ENCODE peak calls at places on chromosomes 1 and 21, in seven cellular contexts. I, P, K, T, W, Y and C are unnamed samples. For H3K9me3, the result is how much of the 10 kb centered on the place peaks cover.

GRCh38 chr21:36656138-36656537 is 42.8 kb upstream of the SIM2 start:
- DNase-seq in W (peak), T (no peak), Y (peak), I (no peak), K (peak), P (no peak), C (peak)

GRCh38 chr1:22846453-22846852 is 126.2 kb downstream of the LACTBL1 start:
- DNase-seq in I (no peak), T (no peak), P (peak), Y (no peak), K (peak), W (peak), C (no peak)

GRCh38 chr21:35711213-35711612 is 349.1 kb downstream of the SETD4 start:
- DNase-seq in P (no peak), I (no peak), Y (no peak), W (no peak), T (no peak), K (no peak), C (no peak)

GRCh38 chr1:204883405-204883804 is 12.7 kb downstream of the NFASC start:
- DNase-seq in W (peak), P (no peak), I (no peak), T (peak), Y (no peak), K (no peak), C (no peak)

GRCh38 chr1:44377925-44378784 is 23.1 kb upstream of the ERI3 start:
- DNase-seq in I (peak), K (no peak), Y (peak), W (peak), T (peak), P (peak), C (peak)

GRCh38 chr1:32972814-32973428 is 8.3 kb upstream of the RNF19B start:
- DNase-seq in T (peak), I (peak), Y (peak), P (no peak), K (peak), W (peak), C (peak)

GRCh38 chr1:204870165-204870912 is at the start of gene NFASC:
- DNase-seq in W (no peak), P (no peak), T (no peak), I (no peak), K (no peak), Y (no peak), C (no peak)

GRCh38 chr1:31397360-31398095 is 15.5 kb upstream of the SERINC2 start:
- DNase-seq in I (no peak), P (no peak), W (no peak), Y (no peak), T (no peak), K (no peak), C (no peak)

GRCh38 chr1:62025154-62025553 is 169.5 kb upstream of the L1TD1 start:
- DNase-seq in W (no peak), K (no peak), P (no peak), I (no peak), Y (no peak), T (no peak), C (no peak)

GRCh38 chr1:12014141-12014981 is 4.9 kb upstream of the MIIP start:
- DNase-seq in W (peak), T (no peak), I (peak), K (peak), P (peak), Y (no peak), C (no peak)

GRCh38 chr1:203467550-203467921 is 8.1 kb upstream of the PRELP start:
- DNase-seq in T (no peak), W (no peak), K (peak), Y (no peak), I (no peak), P (no peak), C (no peak)

GRCh38 chr1:93000291-93000690 is 39.0 kb upstream of the DIPK1A start:
- DNase-seq in K (no peak), P (no peak), W (no peak), T (peak), I (peak), Y (no peak), C (no peak)

GRCh38 chr1:183739640-183740385 is 65.1 kb upstream of the RGL1 start:
- DNase-seq in I (no peak), W (no peak), Y (no peak), P (no peak), K (no peak), T (no peak), C (no peak)

GRCh38 chr1:164560076-164560475 is 1.1 kb downstream of the PBX1 start:
- DNase-seq in K (no peak), W (no peak), T (no peak), P (no peak), I (no peak), Y (peak), C (peak)

GRCh38 chr1:59237905-59238304 is 59.0 kb upstream of the FGGY start:
- DNase-seq in Y (no peak), W (no peak), P (no peak), T (no peak), I (no peak), K (no peak), C (no peak)

GRCh38 chr21:26169061-26169610 is 1.4 kb downstream of the APP start:
- DNase-seq in K (peak), P (no peak), Y (peak), T (peak), I (peak), W (peak), C (peak)

GRCh38 chr1:145730900-145731299 is 11.6 kb downstream of the CD160 start:
- DNase-seq in I (no peak), P (no peak), K (no peak), W (no peak), Y (peak), T (no peak), C (no peak)

GRCh38 chr1:50978852-50979781 is 9.1 kb downstream of the CDKN2C start:
- DNase-seq in T (peak), K (no peak), W (no peak), P (peak), Y (peak), I (no peak), C (peak)

GRCh38 chr1:189939967-189940366 is 537.7 kb downstream of the BRINP3 start:
- DNase-seq in P (no peak), Y (peak), K (no peak), I (no peak), T (no peak), W (no peak), C (no peak)

GRCh38 chr21:32772281-32773047 is 909 bp upstream of the PAXBP1 start:
- DNase-seq in I (no peak), W (no peak), T (peak), K (peak), Y (peak), P (peak), C (peak)

GRCh38 chr1:228767636-228768344 is 32.5 kb downstream of the RHOU start:
- DNase-seq in P (no peak), Y (peak), W (no peak), K (no peak), T (no peak), I (no peak), C (no peak)

GRCh38 chr1:93775224-93775623 is 93.6 kb upstream of the BCAR3 start:
- DNase-seq in Y (peak), K (peak), P (no peak), W (peak), T (no peak), I (no peak), C (no peak)

GRCh38 chr1:95013948-95014574 is 58.7 kb downstream of the ALG14 start:
- DNase-seq in I (no peak), K (no peak), P (no peak), T (no peak), W (no peak), Y (peak), C (peak)

GRCh38 chr1:154972517-154973343 is 1.8 kb upstream of the CKS1B start:
- DNase-seq in T (peak), Y (peak), K (peak), I (peak), W (peak), P (peak), C (peak)

GRCh38 chr1:160539896-160540858 is 17.1 kb upstream of the SLAMF6 start:
- DNase-seq in T (no peak), P (peak), Y (no peak), K (no peak), I (no peak), W (no peak), C (peak)

GRCh38 chr1:66246371-66247262 is 287.3 kb upstream of the SGIP1 start:
- DNase-seq in K (no peak), I (no peak), W (no peak), Y (no peak), T (no peak), P (no peak), C (no peak)

GRCh38 chr21:30044447-30045064 is 104.8 kb upstream of the GRIK1 start:
- DNase-seq in I (no peak), P (peak), W (no peak), K (no peak), Y (peak), T (peak), C (peak)

GRCh38 chr1:32886012-32886827 is at the start of gene HPCA:
- DNase-seq in P (peak), Y (peak), W (no peak), I (peak), T (peak), K (no peak), C (no peak)

GRCh38 chr1:10249808-10250457 is 39.6 kb downstream of the KIF1B start:
- DNase-seq in I (no peak), Y (no peak), P (no peak), W (no peak), T (no peak), K (no peak), C (no peak)

GRCh38 chr1:26783646-26784022 is 4.1 kb upstream of the PIGV start:
- DNase-seq in P (no peak), T (no peak), K (no peak), I (no peak), Y (no peak), W (no peak), C (no peak)
- H3K27ac ChIP-seq in P (peak), T (peak), K (peak), I (no peak), Y (no peak), W (peak), C (no peak)

DNA sequence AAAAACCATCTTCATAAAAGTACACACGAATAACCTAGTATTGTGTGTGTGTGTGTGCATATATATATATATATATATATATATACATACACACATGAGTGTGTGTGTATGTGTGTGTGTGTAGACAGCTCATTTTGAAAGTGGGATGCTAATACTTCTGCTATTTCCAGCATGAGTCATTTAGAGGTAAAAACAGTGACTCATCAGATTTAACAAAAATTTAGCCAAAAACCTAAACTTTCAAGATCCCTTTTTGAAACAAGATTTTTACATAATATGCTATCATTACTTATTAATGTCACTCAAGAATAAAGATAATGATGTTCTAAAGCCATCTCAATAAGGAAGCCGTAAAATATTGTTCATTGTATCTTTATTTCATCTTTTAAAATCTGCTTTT is 35.6 kb upstream of the ADGRL4 start:
- DNase-seq in Y (peak), T (no peak), K (no peak), W (no peak), P (no peak), I (no peak), C (no peak)
- H3K9me3 ChIP-seq in Y (under half), T (under half), K (under half), W (under half), P (under half), I (under half), C (under half)

GRCh38 chr1:226203237-226203636 is 16.7 kb upstream of the ACBD3 start:
- DNase-seq in P (no peak), K (no peak), I (no peak), Y (no peak), T (no peak), W (no peak), C (no peak)

GRCh38 chr1:226203693-226204092 is 17.2 kb upstream of the ACBD3 start:
- DNase-seq in W (no peak), K (no peak), T (no peak), Y (no peak), P (no peak), I (no peak), C (no peak)

GRCh38 chr1:226204198-226204597 is 17.7 kb upstream of the ACBD3 start:
- DNase-seq in I (no peak), P (no peak), T (no peak), K (no peak), Y (no peak), W (no peak), C (no peak)

GRCh38 chr1:226201029-226201593 is 14.6 kb upstream of the ACBD3 start:
- DNase-seq in I (peak), Y (peak), K (no peak), W (no peak), P (peak), T (peak), C (no peak)

GRCh38 chr1:226202246-226202645 is 15.7 kb upstream of the ACBD3 start:
- DNase-seq in I (no peak), K (no peak), T (no peak), Y (no peak), W (no peak), P (no peak), C (no peak)
- H3K27ac ChIP-seq in I (no peak), K (no peak), T (no peak), Y (no peak), W (no peak), P (no peak), C (no peak)

DNA sequence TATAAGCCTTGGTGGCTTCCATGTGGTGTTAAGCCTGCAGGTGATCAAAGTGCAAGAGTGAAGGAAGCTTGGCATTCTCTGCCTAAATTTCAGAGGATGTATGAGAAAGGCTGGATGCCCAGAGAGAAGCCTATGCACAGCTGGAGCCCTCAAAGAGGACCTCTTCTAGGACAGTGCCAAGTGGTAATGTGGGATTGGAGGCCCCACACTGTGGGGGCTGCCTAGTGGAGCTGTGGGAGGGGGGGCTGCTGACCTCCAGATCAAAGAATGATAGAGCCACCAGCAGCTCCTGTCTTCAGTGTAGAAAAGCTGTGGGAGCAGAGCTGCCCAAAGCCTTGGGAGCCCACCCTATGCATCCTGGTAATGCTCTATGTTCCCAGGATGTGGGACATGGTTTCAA is 1512.7 kb upstream of the TPTE start:
- DNase-seq in P (no peak), T (no peak), Y (no peak), W (no peak), K (no peak), I (no peak), C (no peak)
- H3K9me3 ChIP-seq in P (under half), T (half or more), Y (under half), W (under half), K (under half), I (half or more), C (under half)

GRCh38 chr1:64854674-64855073 is 109.8 kb downstream of the RAVER2 start:
- DNase-seq in K (no peak), W (no peak), Y (no peak), T (no peak), P (no peak), I (no peak), C (no peak)
- H3K27ac ChIP-seq in K (no peak), W (no peak), Y (no peak), T (no peak), P (no peak), I (no peak), C (no peak)

GRCh38 chr1:5730272-5731109 is 261.7 kb downstream of the NPHP4 start:
- DNase-seq in W (no peak), Y (no peak), P (no peak), I (no peak), T (no peak), K (peak), C (no peak)
- H3K9me3 ChIP-seq in W (under half), Y (under half), P (under half), I (under half), T (under half), K (under half), C (under half)

DNA sequence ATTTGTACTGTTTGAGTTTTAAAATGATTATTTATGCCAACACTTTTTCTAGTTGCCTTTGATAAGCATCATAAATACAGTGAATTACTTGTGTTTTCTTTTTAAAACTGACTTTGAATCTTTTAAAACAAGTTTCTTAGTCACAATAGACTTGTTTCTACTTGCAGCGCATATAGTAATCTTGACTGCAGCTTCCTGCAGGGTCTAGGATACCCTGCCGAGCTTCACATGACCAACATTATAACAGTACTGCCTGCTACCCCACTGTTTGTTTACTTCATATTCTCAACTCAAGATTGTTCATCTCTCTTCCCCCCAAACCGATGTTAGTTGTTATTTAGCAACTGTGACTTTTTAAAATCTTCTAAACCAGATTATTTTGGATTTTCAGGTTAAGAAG is 751.3 kb upstream of the NEGR1 start:
- DNase-seq in P (no peak), K (no peak), W (no peak), I (no peak), T (peak), Y (no peak), C (no peak)
- H3K27ac ChIP-seq in P (no peak), K (no peak), W (no peak), I (no peak), T (no peak), Y (no peak), C (no peak)

GRCh38 chr1:116943438-116943837 is 33.7 kb downstream of the PTGFRN start:
- DNase-seq in P (no peak), W (no peak), Y (no peak), T (no peak), K (no peak), I (no peak), C (no peak)

GRCh38 chr1:116942344-116942743 is 32.6 kb downstream of the PTGFRN start:
- DNase-seq in T (no peak), W (no peak), K (no peak), I (no peak), Y (no peak), P (no peak), C (no peak)

GRCh38 chr1:116941670-116942069 is 32.0 kb downstream of the PTGFRN start:
- DNase-seq in I (no peak), T (no peak), P (no peak), W (no peak), Y (no peak), K (no peak), C (no peak)

GRCh38 chr1:116944613-116945012 is 34.9 kb downstream of the PTGFRN start:
- DNase-seq in I (no peak), T (no peak), W (no peak), Y (no peak), P (no peak), K (no peak), C (no peak)

DNA sequence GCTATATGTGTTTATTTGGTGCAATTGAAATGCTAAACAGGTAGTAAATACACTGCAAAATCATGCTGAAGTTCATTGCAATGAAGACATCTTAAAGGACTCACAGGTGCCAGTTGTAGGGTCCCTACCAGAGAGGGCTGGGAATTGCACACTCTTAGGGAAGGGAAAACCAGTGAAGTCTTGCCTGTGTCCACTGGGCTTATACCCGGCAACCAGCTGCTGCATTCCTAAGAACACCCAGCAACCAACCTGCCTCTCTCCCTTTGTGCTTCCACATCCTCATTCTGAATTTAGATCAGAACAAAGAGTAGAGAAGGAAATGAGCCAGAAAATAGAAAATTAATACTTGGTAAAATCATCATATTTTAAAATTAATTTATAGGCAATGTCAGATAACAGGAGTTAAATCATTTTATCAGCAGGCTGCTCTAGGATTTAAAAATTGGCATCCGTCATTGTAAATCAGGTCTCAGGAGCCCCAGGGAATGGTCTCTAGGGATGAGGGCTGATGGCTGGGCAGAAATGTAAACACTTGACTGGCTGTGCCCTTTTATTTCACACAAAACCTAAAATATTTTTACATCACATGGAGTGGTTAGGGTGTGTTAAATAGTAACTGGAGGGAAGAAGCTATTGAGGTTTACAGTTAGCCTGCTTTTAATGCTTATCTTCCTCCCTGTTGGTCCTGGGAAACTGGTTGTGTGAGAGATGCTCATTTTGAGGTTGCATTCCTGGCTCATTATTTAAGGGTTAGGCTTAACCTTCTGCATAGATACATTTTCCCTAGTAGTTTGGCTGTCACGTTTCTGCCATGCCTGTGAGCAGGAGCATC is 31.3 kb downstream of the PTGFRN start:
- DNase-seq in T (no peak), W (no peak), I (no peak), P (no peak), K (no peak), Y (no peak), C (no peak)
- H3K9me3 ChIP-seq in T (under half), W (under half), I (under half), P (under half), K (under half), Y (under half), C (under half)

GRCh38 chr1:110581637-110582036 is 24.5 kb downstream of the KCNA2 start:
- DNase-seq in P (no peak), Y (no peak), W (no peak), I (no peak), T (peak), K (no peak), C (no peak)
- H3K27ac ChIP-seq in P (no peak), Y (no peak), W (no peak), I (no peak), T (no peak), K (no peak), C (no peak)

GRCh38 chr1:106608836-106609235 is 447.6 kb upstream of the PRMT6 start:
- DNase-seq in T (no peak), P (no peak), I (no peak), Y (peak), K (no peak), W (no peak), C (no peak)

GRCh38 chr1:106600626-106601025 is 455.8 kb upstream of the PRMT6 start:
- DNase-seq in P (no peak), W (no peak), Y (peak), K (no peak), I (no peak), T (no peak), C (no peak)

DNA sequence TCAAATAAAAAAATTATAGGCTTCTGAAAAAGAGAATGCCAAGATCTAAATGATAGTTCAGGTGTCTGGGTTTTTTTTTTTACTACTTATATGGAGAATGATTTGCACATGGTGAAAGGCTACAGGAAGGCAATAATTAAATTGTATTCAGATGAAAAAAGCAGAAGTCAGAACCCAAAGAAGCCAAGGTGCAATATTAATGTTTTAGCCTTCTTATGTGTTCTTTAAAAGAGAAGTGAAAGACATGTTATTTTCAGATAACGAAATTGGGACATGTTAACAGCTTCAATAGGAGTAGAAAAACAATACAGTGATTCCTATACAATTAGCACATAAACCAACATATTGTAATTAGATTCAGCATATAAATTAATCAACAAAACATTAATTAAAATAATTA is 452.9 kb upstream of the PRMT6 start:
- DNase-seq in W (no peak), T (no peak), Y (no peak), K (no peak), I (no peak), P (no peak), C (no peak)
- H3K9me3 ChIP-seq in W (under half), T (under half), Y (under half), K (under half), I (under half), P (under half), C (under half)